ENCODE peak calls at places on chromosome 4, in four cellular contexts. One of them, this sample, is unnamed.

GRCh38 chr4:82697561-82697960 is 101.0 kb downstream of the SCD5 start:
- DNase-seq in colonic mucosa: no peak
- DNase-seq in stomach: no peak
- DNase-seq in spleen: no peak
- DNase-seq in this sample: no peak

GRCh38 chr4:73705056-73705432 is 35.3 kb upstream of the CXCL8 start:
- DNase-seq in stomach: no peak
- DNase-seq in spleen: no peak
- DNase-seq in colonic mucosa: no peak
- DNase-seq in this sample: no peak

GRCh38 chr4:23945521-23946017 is 55.7 kb upstream of the PPARGC1A start:
- DNase-seq in colonic mucosa: no peak
- DNase-seq in stomach: peak
- DNase-seq in spleen: no peak
- DNase-seq in this sample: no peak

GRCh38 chr4:41505161-41505653 is 32.8 kb upstream of the LIMCH1 start:
- DNase-seq in spleen: no peak
- DNase-seq in stomach: no peak
- DNase-seq in colonic mucosa: no peak
- DNase-seq in this sample: no peak

GRCh38 chr4:69823481-69824186 is 36.3 kb downstream of the SULT1E1 start:
- DNase-seq in spleen: peak
- DNase-seq in colonic mucosa: peak
- DNase-seq in stomach: peak
- DNase-seq in this sample: no peak

GRCh38 chr4:18020145-18020670 is 1.3 kb downstream of the LCORL start:
- DNase-seq in spleen: no peak
- DNase-seq in colonic mucosa: peak
- DNase-seq in stomach: no peak
- DNase-seq in this sample: peak

GRCh38 chr4:183300070-183300469 is 20.0 kb downstream of the CLDN22 start:
- DNase-seq in stomach: no peak
- DNase-seq in colonic mucosa: no peak
- DNase-seq in spleen: no peak
- DNase-seq in this sample: no peak

GRCh38 chr4:52098618-52099017 is 47.5 kb downstream of the SPATA18 start:
- DNase-seq in spleen: no peak
- DNase-seq in colonic mucosa: no peak
- DNase-seq in stomach: no peak
- DNase-seq in this sample: no peak

GRCh38 chr4:176102414-176102813 is 36.8 kb downstream of the WDR17 start:
- DNase-seq in colonic mucosa: no peak
- DNase-seq in stomach: no peak
- DNase-seq in spleen: no peak
- DNase-seq in this sample: no peak

GRCh38 chr4:52298444-52298843 is 247.3 kb downstream of the SPATA18 start:
- DNase-seq in colonic mucosa: no peak
- DNase-seq in spleen: no peak
- DNase-seq in stomach: no peak
- DNase-seq in this sample: no peak

GRCh38 chr4:85677286-85677685 is 202.3 kb downstream of the ARHGAP24 start:
- DNase-seq in stomach: no peak
- DNase-seq in colonic mucosa: no peak
- DNase-seq in spleen: no peak
- DNase-seq in this sample: no peak

GRCh38 chr4:7595883-7596535 is 161.3 kb upstream of the PSAPL1 start:
- DNase-seq in colonic mucosa: no peak
- DNase-seq in stomach: no peak
- DNase-seq in spleen: no peak
- DNase-seq in this sample: no peak

GRCh38 chr4:793109-793861 is 32.6 kb downstream of the CPLX1 start:
- DNase-seq in spleen: no peak
- DNase-seq in colonic mucosa: no peak
- DNase-seq in stomach: no peak
- DNase-seq in this sample: peak

GRCh38 chr4:158002203-158002602 is 170.6 kb downstream of the GASK1B start:
- DNase-seq in colonic mucosa: no peak
- DNase-seq in spleen: no peak
- DNase-seq in stomach: no peak
- DNase-seq in this sample: no peak

GRCh38 chr4:184287697-184288255 is 70.1 kb upstream of the ENPP6 start:
- DNase-seq in spleen: no peak
- DNase-seq in stomach: peak
- DNase-seq in colonic mucosa: peak
- DNase-seq in this sample: no peak

GRCh38 chr4:94399277-94399676 is 52.5 kb upstream of the PDLIM5 start:
- DNase-seq in spleen: no peak
- DNase-seq in colonic mucosa: no peak
- DNase-seq in stomach: no peak
- DNase-seq in this sample: no peak

GRCh38 chr4:102684605-102685052 is 76.1 kb downstream of the MANBA start:
- DNase-seq in colonic mucosa: no peak
- DNase-seq in spleen: no peak
- DNase-seq in stomach: no peak
- DNase-seq in this sample: no peak

GRCh38 chr4:41095973-41096372 is 118.4 kb downstream of the APBB2 start:
- DNase-seq in stomach: no peak
- DNase-seq in colonic mucosa: no peak
- DNase-seq in spleen: no peak
- DNase-seq in this sample: no peak

GRCh38 chr4:8270418-8270771 is 841 bp downstream of the HTRA3 start:
- DNase-seq in stomach: no peak
- DNase-seq in spleen: no peak
- DNase-seq in colonic mucosa: no peak
- DNase-seq in this sample: no peak

GRCh38 chr4:137359691-137360315 is 172.5 kb downstream of the PCDH18 start:
- DNase-seq in colonic mucosa: no peak
- DNase-seq in spleen: no peak
- DNase-seq in stomach: no peak
- DNase-seq in this sample: no peak

GRCh38 chr4:182671749-182672148 is 245.4 kb downstream of the DCTD start:
- DNase-seq in spleen: no peak
- DNase-seq in colonic mucosa: no peak
- DNase-seq in stomach: no peak
- DNase-seq in this sample: no peak

GRCh38 chr4:150178161-150178560 is 99.9 kb downstream of the DCLK2 start:
- DNase-seq in spleen: no peak
- DNase-seq in stomach: no peak
- DNase-seq in colonic mucosa: no peak
- DNase-seq in this sample: no peak

GRCh38 chr4:3878678-3879077 is 112.5 kb downstream of the ADRA2C start:
- DNase-seq in stomach: no peak
- DNase-seq in spleen: no peak
- DNase-seq in colonic mucosa: no peak
- DNase-seq in this sample: no peak

GRCh38 chr4:97900187-97900586 is 243.1 kb downstream of the STPG2 start:
- DNase-seq in spleen: no peak
- DNase-seq in stomach: no peak
- DNase-seq in colonic mucosa: no peak
- DNase-seq in this sample: no peak

GRCh38 chr4:140049924-140050681 is 103.9 kb downstream of the MAML3 start:
- DNase-seq in spleen: no peak
- DNase-seq in colonic mucosa: no peak
- DNase-seq in stomach: no peak
- DNase-seq in this sample: no peak

GRCh38 chr4:22014222-22014741 is 65.7 kb upstream of the KCNIP4 start:
- DNase-seq in spleen: no peak
- DNase-seq in colonic mucosa: no peak
- DNase-seq in stomach: no peak
- DNase-seq in this sample: no peak

GRCh38 chr4:149108626-149109025 is 666.4 kb upstream of the NR3C2 start:
- DNase-seq in colonic mucosa: no peak
- DNase-seq in spleen: no peak
- DNase-seq in stomach: no peak
- DNase-seq in this sample: no peak

GRCh38 chr4:153067376-153067775 is 131.3 kb downstream of the FHDC1 start:
- DNase-seq in spleen: no peak
- DNase-seq in colonic mucosa: peak
- DNase-seq in stomach: no peak
- DNase-seq in this sample: no peak

DNA sequence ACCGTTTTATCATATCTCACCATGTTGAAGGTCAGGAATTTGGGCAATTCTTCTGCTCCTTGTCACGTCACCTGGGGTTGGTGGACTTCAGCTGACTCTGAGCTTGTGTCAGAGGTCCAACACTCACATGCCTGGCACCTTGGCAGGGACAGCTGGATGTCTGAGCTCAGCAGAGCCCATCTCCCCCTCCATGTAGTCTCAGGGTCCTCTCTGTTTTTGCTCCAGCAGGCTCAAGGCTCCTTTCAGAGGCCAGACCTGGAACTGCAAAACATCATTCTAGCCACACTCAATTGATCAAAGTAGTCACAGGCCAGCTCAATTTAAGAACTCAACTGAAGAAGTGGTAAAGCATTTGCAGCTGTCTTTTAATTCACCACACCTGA is 45.4 kb downstream of the EDNRA start:
- DNase-seq in colonic mucosa: no peak
- DNase-seq in stomach: no peak
- DNase-seq in spleen: no peak
- DNase-seq in this sample: no peak
- TF ChIP-seq CTCF in colonic mucosa: no peak
- TF ChIP-seq CTCF in stomach: no peak
- TF ChIP-seq CTCF in spleen: no peak
- TF ChIP-seq CTCF in this sample: peak

DNA sequence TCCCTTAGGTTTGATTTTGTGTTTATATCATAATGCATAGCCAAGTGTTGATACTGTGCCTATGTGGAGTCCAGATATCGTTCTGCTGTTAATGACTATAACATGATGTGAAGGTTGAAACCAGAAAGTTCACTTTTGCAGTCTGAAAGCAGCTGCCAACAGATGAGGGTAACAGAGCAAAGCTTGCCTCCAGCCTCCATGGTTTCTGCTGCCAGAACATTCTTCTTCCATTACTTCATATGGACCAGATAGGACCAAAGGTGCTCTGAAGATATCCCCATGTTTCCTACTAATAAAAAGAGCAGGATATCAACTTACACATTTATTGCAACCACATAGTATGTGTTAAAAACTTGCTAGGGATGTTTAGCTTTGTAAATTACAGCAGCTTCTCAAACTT is 394.1 kb downstream of the SPRY1 start:
- DNase-seq in colonic mucosa: no peak
- DNase-seq in stomach: no peak
- DNase-seq in spleen: no peak
- DNase-seq in this sample: no peak
- TF ChIP-seq CTCF in colonic mucosa: no peak
- TF ChIP-seq CTCF in stomach: no peak
- TF ChIP-seq CTCF in spleen: no peak
- TF ChIP-seq CTCF in this sample: no peak

GRCh38 chr4:112145820-112146813 is 863 bp downstream of the FAM241A start:
- DNase-seq in colonic mucosa: peak
- DNase-seq in spleen: peak
- DNase-seq in stomach: peak
- DNase-seq in this sample: no peak
- TF ChIP-seq CTCF in colonic mucosa: no peak
- TF ChIP-seq CTCF in spleen: no peak
- TF ChIP-seq CTCF in stomach: no peak
- TF ChIP-seq CTCF in this sample: peak

GRCh38 chr4:76783836-76784235 is 114.1 kb downstream of the SOWAHB start:
- DNase-seq in colonic mucosa: no peak
- DNase-seq in stomach: no peak
- DNase-seq in spleen: no peak
- DNase-seq in this sample: no peak

GRCh38 chr4:76782837-76783236 is 115.1 kb downstream of the SOWAHB start:
- DNase-seq in stomach: no peak
- DNase-seq in spleen: no peak
- DNase-seq in colonic mucosa: no peak
- DNase-seq in this sample: no peak

GRCh38 chr4:76781698-76782595 is 116.0 kb downstream of the SOWAHB start:
- DNase-seq in colonic mucosa: no peak
- DNase-seq in stomach: no peak
- DNase-seq in spleen: no peak
- DNase-seq in this sample: no peak

GRCh38 chr4:76780781-76781697 is 116.9 kb downstream of the SOWAHB start:
- DNase-seq in stomach: no peak
- DNase-seq in colonic mucosa: no peak
- DNase-seq in spleen: no peak
- DNase-seq in this sample: no peak

DNA sequence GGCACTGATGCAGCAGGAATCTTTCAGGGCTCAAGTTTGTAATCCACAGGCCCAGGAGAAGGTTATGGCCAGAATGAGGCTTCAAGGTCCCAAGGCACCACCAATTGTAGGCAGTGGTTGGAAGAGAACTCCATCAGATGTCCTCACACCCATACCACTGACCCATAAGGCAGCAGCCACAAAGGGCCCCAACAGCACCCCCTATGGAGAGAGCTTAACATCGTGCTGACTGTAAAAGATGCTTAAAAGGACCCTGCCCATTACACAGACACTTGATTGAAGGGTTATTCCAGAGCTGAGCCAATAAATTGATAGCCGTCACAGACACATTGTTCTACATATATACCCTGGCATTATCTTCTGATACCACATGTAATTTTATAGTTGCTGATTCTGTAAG is 113.7 kb downstream of the SOWAHB start:
- DNase-seq in stomach: no peak
- DNase-seq in spleen: no peak
- DNase-seq in colonic mucosa: no peak
- DNase-seq in this sample: no peak
- TF ChIP-seq CTCF in stomach: no peak
- TF ChIP-seq CTCF in spleen: no peak
- TF ChIP-seq CTCF in colonic mucosa: no peak
- TF ChIP-seq CTCF in this sample: peak

GRCh38 chr4:111601671-111602070 is 543.6 kb upstream of the FAM241A start:
- DNase-seq in stomach: no peak
- DNase-seq in colonic mucosa: no peak
- DNase-seq in spleen: no peak
- DNase-seq in this sample: no peak

GRCh38 chr4:111605111-111605510 is 540.1 kb upstream of the FAM241A start:
- DNase-seq in colonic mucosa: no peak
- DNase-seq in spleen: no peak
- DNase-seq in stomach: no peak
- DNase-seq in this sample: no peak

DNA sequence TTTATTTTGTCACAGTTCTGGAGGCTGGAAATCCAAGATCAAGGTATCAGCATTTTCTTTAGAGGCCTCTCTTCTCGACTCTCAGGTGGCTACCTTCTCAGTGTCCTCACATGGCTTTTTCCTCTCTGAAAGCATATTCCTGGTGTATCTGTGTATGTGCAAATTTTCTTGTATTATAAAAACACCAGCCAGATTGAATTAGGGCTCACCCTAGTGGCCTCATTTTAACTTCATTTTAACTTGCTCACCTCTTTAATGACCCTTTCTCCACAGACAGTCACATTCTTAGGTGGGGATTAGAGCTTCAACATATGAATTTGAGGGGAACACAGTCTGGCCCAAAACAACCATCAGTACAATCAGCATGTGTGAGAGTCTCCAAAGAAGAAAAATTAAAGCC is 542.4 kb upstream of the FAM241A start:
- DNase-seq in spleen: no peak
- DNase-seq in colonic mucosa: no peak
- DNase-seq in stomach: no peak
- DNase-seq in this sample: no peak
- TF ChIP-seq CTCF in spleen: no peak
- TF ChIP-seq CTCF in colonic mucosa: no peak
- TF ChIP-seq CTCF in stomach: no peak
- TF ChIP-seq CTCF in this sample: no peak

This sample was measured in chondrocyte.